ENCODE peak calls at places on chromosomes 1 and 21, in six cellular contexts. O is PC-9, Z is foreskin fibroblast, S is fibroblast of pulmonary artery, L is H1, P is neural progenitor cell. Q is an unnamed sample.

GRCh38 chr1:44640178-44640865 is 34.0 kb downstream of the TMEM53 start:
- DNase-seq in L (no peak), O (no peak), Z (no peak), S (no peak), P (peak), Q (no peak)

GRCh38 chr1:244361764-244362473 is 89.8 kb downstream of the ADSS2 start:
- DNase-seq in L (no peak), O (peak), Z (peak), S (peak), P (peak), Q (no peak)

GRCh38 chr1:8908388-8909151 is 30.1 kb upstream of the ENO1 start:
- DNase-seq in L (no peak), S (no peak), Z (no peak), P (peak), O (no peak), Q (no peak)

GRCh38 chr1:241275981-241276380 is 81.0 kb downstream of the RGS7 start:
- DNase-seq in O (no peak), L (no peak), P (no peak), S (no peak), Z (no peak), Q (no peak)

GRCh38 chr21:33985117-33986050 is 69.8 kb upstream of the ATP5PO start:
- DNase-seq in L (no peak), O (no peak), P (no peak), Z (no peak), S (no peak), Q (no peak)

GRCh38 chr1:55478742-55479141 is 263.6 kb upstream of the USP24 start:
- DNase-seq in Z (peak), P (peak), O (no peak), L (no peak), S (peak), Q (peak)

GRCh38 chr1:153346067-153346723 is 2.4 kb downstream of the PGLYRP4 start:
- DNase-seq in Z (no peak), O (no peak), L (peak), P (no peak), S (no peak), Q (no peak)

GRCh38 chr1:208051651-208052050 is 140.7 kb upstream of the CD34 start:
- DNase-seq in O (no peak), P (no peak), S (no peak), L (no peak), Z (no peak), Q (no peak)

GRCh38 chr1:226891846-226892533 is 21.6 kb downstream of the PSEN2 start:
- DNase-seq in L (no peak), O (no peak), S (peak), P (no peak), Z (peak), Q (no peak)

GRCh38 chr1:6392081-6392879 is 1.3 kb downstream of the ACOT7 start:
- DNase-seq in Z (peak), S (no peak), P (no peak), O (peak), L (no peak), Q (peak)

GRCh38 chr21:42499430-42500106 is 3.5 kb upstream of the RSPH1 start:
- DNase-seq in S (no peak), Z (no peak), O (no peak), L (no peak), P (peak), Q (no peak)
- TF ChIP-seq CTCF in S (no peak), Z (no peak), O (no peak), L (no peak), P (no peak), Q (no peak)

DNA sequence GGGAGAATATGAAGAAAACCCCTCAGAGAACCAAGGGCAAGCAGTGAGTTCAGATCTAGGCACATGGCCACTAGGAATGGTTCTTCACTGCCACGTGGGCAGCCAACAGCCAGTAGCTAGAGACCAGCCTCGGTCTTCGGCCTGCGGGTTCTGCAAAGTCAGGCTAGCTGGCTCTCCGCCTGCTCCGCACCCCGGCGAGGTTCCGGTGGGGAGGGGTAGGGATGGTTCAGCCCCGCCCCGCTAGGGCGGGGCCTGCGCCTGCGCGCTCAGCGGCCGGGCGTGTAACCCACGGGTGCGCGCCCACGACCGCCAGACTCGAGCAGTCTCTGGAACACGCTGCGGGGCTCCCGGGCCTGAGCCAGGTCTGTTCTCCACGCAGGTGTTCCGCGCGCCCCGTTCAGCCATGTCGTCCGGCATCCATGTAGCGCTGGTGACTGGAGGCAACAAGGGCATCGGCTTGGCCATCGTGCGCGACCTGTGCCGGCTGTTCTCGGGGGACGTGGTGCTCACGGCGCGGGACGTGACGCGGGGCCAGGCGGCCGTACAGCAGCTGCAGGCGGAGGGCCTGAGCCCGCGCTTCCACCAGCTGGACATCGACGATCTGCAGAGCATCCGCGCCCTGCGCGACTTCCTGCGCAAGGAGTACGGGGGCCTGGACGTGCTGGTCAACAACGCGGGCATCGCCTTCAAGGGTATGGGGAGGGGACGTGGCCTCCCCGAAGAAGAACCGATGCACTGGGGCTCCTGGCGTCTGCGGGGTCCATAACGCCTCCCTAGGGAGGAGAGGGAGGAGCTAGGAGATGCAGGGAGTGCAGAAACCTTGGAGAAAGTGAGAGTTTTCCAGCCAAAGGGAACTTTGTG is at the start of gene CBR1:
- DNase-seq in S (peak), O (peak), Z (peak), L (no peak), P (peak), Q (peak)
- H3K4me3 ChIP-seq in S (peak), O (peak), Z (peak), L (peak), P (peak), Q (peak)

GRCh38 chr1:2916706-2917105 is 104.6 kb upstream of the ACTRT2 start:
- DNase-seq in Z (no peak), S (no peak), L (no peak), O (no peak), P (no peak), Q (no peak)

GRCh38 chr1:2916153-2916552 is 105.1 kb upstream of the ACTRT2 start:
- DNase-seq in L (no peak), S (no peak), Z (no peak), P (no peak), O (no peak), Q (no peak)

GRCh38 chr1:2913091-2913490 is 108.2 kb upstream of the ACTRT2 start:
- DNase-seq in L (no peak), O (no peak), Z (no peak), S (no peak), P (no peak), Q (no peak)

GRCh38 chr1:2912424-2912823 is 108.8 kb upstream of the ACTRT2 start:
- DNase-seq in S (no peak), L (no peak), P (no peak), Z (no peak), O (no peak), Q (no peak)

GRCh38 chr1:2914702-2915101 is 106.6 kb upstream of the ACTRT2 start:
- DNase-seq in O (no peak), L (no peak), P (no peak), S (no peak), Z (no peak), Q (no peak)
- TF ChIP-seq CTCF in O (no peak), L (no peak), P (no peak), S (no peak), Z (no peak), Q (peak)

DNA sequence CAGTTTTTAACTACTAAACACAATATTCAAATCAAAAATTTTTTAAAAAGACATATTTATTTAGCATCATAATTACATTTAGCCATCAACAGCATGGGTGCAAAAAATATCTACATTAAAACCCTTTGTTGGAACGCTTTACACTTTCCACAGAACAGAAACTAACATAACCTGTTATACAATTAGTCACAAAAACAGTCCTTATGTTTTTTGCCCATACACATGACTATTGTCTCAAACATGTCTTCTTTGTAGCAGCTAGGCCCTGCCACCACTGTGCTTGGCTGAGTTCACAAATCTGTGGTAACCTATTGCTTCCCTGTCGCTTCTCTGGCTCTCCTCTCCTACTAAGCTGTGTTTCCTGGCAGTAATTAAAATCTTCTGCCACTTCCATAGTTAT is 1350.0 kb upstream of the ADGRL2 start:
- DNase-seq in Z (no peak), P (no peak), S (no peak), O (peak), L (no peak), Q (no peak)
- H3K4me3 ChIP-seq in Z (no peak), P (no peak), S (no peak), O (no peak), L (no peak), Q (no peak)

GRCh38 chr1:109918077-109918606 is 7.5 kb downstream of the CSF1 start:
- DNase-seq in O (no peak), S (no peak), P (no peak), Z (no peak), L (no peak), Q (no peak)
- TF ChIP-seq CTCF in O (peak), S (peak), P (no peak), Z (no peak), L (peak), Q (no peak)

DNA sequence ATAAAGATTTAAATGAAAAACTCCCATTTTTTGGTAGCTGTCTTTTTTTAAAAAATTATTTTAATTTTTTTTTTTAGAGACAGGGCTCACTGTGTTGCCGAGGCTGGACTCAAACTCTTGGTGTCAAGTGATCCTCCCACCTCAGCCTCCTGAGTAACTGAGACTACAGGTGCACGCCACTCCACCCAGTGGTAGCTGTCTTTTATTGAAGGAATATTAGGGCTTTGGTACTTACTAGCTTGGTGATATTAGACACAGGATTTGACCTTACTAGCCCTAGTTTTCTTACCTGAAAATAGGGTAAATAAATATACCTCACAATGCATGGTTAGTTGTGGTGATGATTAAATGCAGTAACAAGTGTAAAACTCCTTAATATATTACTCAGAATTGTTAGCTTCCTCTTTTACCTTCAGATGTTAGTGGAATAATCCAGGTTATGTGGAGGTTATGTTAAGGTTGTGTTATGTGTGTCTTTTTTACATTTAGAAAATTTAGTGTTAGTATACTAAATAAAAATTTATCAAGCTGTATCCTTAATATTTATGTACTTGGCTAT is 66.8 kb downstream of the PHACTR4 start:
- DNase-seq in S (no peak), P (no peak), L (no peak), O (no peak), Z (no peak), Q (no peak)
- H3K4me3 ChIP-seq in S (no peak), P (no peak), L (no peak), O (no peak), Z (no peak), Q (no peak)

GRCh38 chr1:24968941-24969585 is 39.0 kb upstream of the RUNX3 start:
- DNase-seq in P (no peak), O (peak), Z (no peak), L (no peak), S (no peak), Q (no peak)
- TF ChIP-seq CTCF in P (no peak), O (no peak), Z (no peak), L (no peak), S (no peak), Q (no peak)